ENCODE peak calls at places on chromosomes 1 and 21, in ten cellular contexts. One of them, this sample, is unnamed.

GRCh38 chr21:45257673-45258341 is 29.9 kb downstream of the POFUT2 start:
- DNase-seq in astrocyte: no peak
- DNase-seq in A549: no peak
- DNase-seq in HCT116: no peak
- DNase-seq in GM23338: peak
- DNase-seq in fibroblast of lung: no peak
- DNase-seq in MM.1S: no peak
- DNase-seq in IMR-90: no peak
- DNase-seq in hepatocyte: no peak
- DNase-seq in OCI-LY7: no peak
- DNase-seq in this sample: no peak

GRCh38 chr1:180244840-180245239 is 14.8 kb downstream of the LHX4 start:
- DNase-seq in A549: no peak
- DNase-seq in HCT116: no peak
- DNase-seq in fibroblast of lung: no peak
- DNase-seq in hepatocyte: no peak
- DNase-seq in astrocyte: no peak
- DNase-seq in GM23338: no peak
- DNase-seq in MM.1S: no peak
- DNase-seq in IMR-90: no peak
- DNase-seq in OCI-LY7: no peak
- DNase-seq in this sample: no peak

GRCh38 chr1:82223091-82223490 is 422.4 kb downstream of the ADGRL2 start:
- DNase-seq in hepatocyte: no peak
- DNase-seq in astrocyte: no peak
- DNase-seq in GM23338: no peak
- DNase-seq in IMR-90: no peak
- DNase-seq in A549: no peak
- DNase-seq in fibroblast of lung: no peak
- DNase-seq in OCI-LY7: no peak
- DNase-seq in HCT116: no peak
- DNase-seq in MM.1S: no peak
- DNase-seq in this sample: no peak

GRCh38 chr1:82517586-82517985 is 716.9 kb downstream of the ADGRL2 start:
- DNase-seq in MM.1S: no peak
- DNase-seq in A549: no peak
- DNase-seq in fibroblast of lung: peak
- DNase-seq in OCI-LY7: no peak
- DNase-seq in HCT116: no peak
- DNase-seq in IMR-90: no peak
- DNase-seq in hepatocyte: peak
- DNase-seq in GM23338: peak
- DNase-seq in astrocyte: peak
- DNase-seq in this sample: no peak

GRCh38 chr1:206631085-206631509 is 4.2 kb upstream of the DYRK3 start:
- DNase-seq in hepatocyte: peak
- DNase-seq in A549: peak
- DNase-seq in fibroblast of lung: peak
- DNase-seq in IMR-90: peak
- DNase-seq in MM.1S: peak
- DNase-seq in OCI-LY7: peak
- DNase-seq in astrocyte: peak
- DNase-seq in HCT116: peak
- DNase-seq in GM23338: peak
- DNase-seq in this sample: peak

GRCh38 chr21:27581168-27581567 is 614.3 kb upstream of the ADAMTS5 start:
- DNase-seq in hepatocyte: no peak
- DNase-seq in IMR-90: peak
- DNase-seq in astrocyte: peak
- DNase-seq in fibroblast of lung: no peak
- DNase-seq in A549: no peak
- DNase-seq in GM23338: no peak
- DNase-seq in HCT116: no peak
- DNase-seq in OCI-LY7: no peak
- DNase-seq in MM.1S: no peak
- DNase-seq in this sample: peak

GRCh38 chr1:204989266-204990058 is 53.5 kb upstream of the CNTN2 start:
- DNase-seq in HCT116: peak
- DNase-seq in astrocyte: peak
- DNase-seq in OCI-LY7: peak
- DNase-seq in GM23338: peak
- DNase-seq in fibroblast of lung: peak
- DNase-seq in A549: peak
- DNase-seq in hepatocyte: peak
- DNase-seq in IMR-90: peak
- DNase-seq in MM.1S: peak
- DNase-seq in this sample: peak

GRCh38 chr1:209428241-209428921 is 155.1 kb upstream of the CAMK1G start:
- DNase-seq in HCT116: no peak
- DNase-seq in astrocyte: no peak
- DNase-seq in OCI-LY7: no peak
- DNase-seq in MM.1S: peak
- DNase-seq in fibroblast of lung: no peak
- DNase-seq in IMR-90: no peak
- DNase-seq in GM23338: peak
- DNase-seq in A549: no peak
- DNase-seq in hepatocyte: peak
- DNase-seq in this sample: no peak

GRCh38 chr1:167564592-167564991 is 11.0 kb upstream of the CREG1 start:
- DNase-seq in A549: peak
- DNase-seq in astrocyte: no peak
- DNase-seq in HCT116: no peak
- DNase-seq in OCI-LY7: peak
- DNase-seq in GM23338: peak
- DNase-seq in hepatocyte: no peak
- DNase-seq in MM.1S: no peak
- DNase-seq in fibroblast of lung: no peak
- DNase-seq in IMR-90: no peak
- DNase-seq in this sample: no peak

GRCh38 chr1:177780096-177780700 is 189.7 kb downstream of the SEC16B start:
- DNase-seq in OCI-LY7: peak
- DNase-seq in astrocyte: peak
- DNase-seq in hepatocyte: peak
- DNase-seq in HCT116: peak
- DNase-seq in fibroblast of lung: peak
- DNase-seq in GM23338: peak
- DNase-seq in IMR-90: peak
- DNase-seq in A549: peak
- DNase-seq in MM.1S: peak
- DNase-seq in this sample: no peak

GRCh38 chr1:231596337-231596791 is 30.2 kb upstream of the DISC1 start:
- DNase-seq in IMR-90: no peak
- DNase-seq in HCT116: no peak
- DNase-seq in astrocyte: no peak
- DNase-seq in hepatocyte: no peak
- DNase-seq in MM.1S: no peak
- DNase-seq in A549: no peak
- DNase-seq in GM23338: no peak
- DNase-seq in fibroblast of lung: peak
- DNase-seq in OCI-LY7: no peak
- DNase-seq in this sample: no peak

GRCh38 chr1:198681831-198682756 is 43.3 kb downstream of the PTPRC start:
- DNase-seq in GM23338: peak
- DNase-seq in IMR-90: peak
- DNase-seq in fibroblast of lung: peak
- DNase-seq in HCT116: no peak
- DNase-seq in hepatocyte: peak
- DNase-seq in A549: no peak
- DNase-seq in OCI-LY7: peak
- DNase-seq in MM.1S: peak
- DNase-seq in astrocyte: peak
- DNase-seq in this sample: no peak

GRCh38 chr21:45877821-45878469 is 103.6 kb upstream of the COL6A1 start:
- DNase-seq in MM.1S: no peak
- DNase-seq in fibroblast of lung: no peak
- DNase-seq in GM23338: no peak
- DNase-seq in HCT116: no peak
- DNase-seq in A549: no peak
- DNase-seq in OCI-LY7: no peak
- DNase-seq in astrocyte: no peak
- DNase-seq in hepatocyte: no peak
- DNase-seq in IMR-90: no peak
- DNase-seq in this sample: no peak

GRCh38 chr21:31728952-31729351 is 3.0 kb downstream of the SCAF4 start:
- DNase-seq in OCI-LY7: no peak
- DNase-seq in HCT116: no peak
- DNase-seq in fibroblast of lung: no peak
- DNase-seq in GM23338: no peak
- DNase-seq in A549: no peak
- DNase-seq in hepatocyte: no peak
- DNase-seq in astrocyte: no peak
- DNase-seq in MM.1S: no peak
- DNase-seq in IMR-90: peak
- DNase-seq in this sample: no peak

GRCh38 chr1:186102559-186103148 is 272.4 kb downstream of the TPR start:
- DNase-seq in OCI-LY7: no peak
- DNase-seq in GM23338: no peak
- DNase-seq in IMR-90: peak
- DNase-seq in A549: no peak
- DNase-seq in hepatocyte: peak
- DNase-seq in HCT116: no peak
- DNase-seq in fibroblast of lung: peak
- DNase-seq in astrocyte: peak
- DNase-seq in MM.1S: no peak
- DNase-seq in this sample: no peak

GRCh38 chr1:161166669-161167548 is 683 bp downstream of the PPOX start:
- DNase-seq in OCI-LY7: peak
- DNase-seq in GM23338: peak
- DNase-seq in astrocyte: no peak
- DNase-seq in fibroblast of lung: no peak
- DNase-seq in hepatocyte: peak
- DNase-seq in IMR-90: no peak
- DNase-seq in A549: no peak
- DNase-seq in HCT116: no peak
- DNase-seq in MM.1S: peak
- DNase-seq in this sample: no peak

GRCh38 chr21:26945916-26946315 is 21.0 kb downstream of the ADAMTS5 start:
- DNase-seq in MM.1S: no peak
- DNase-seq in hepatocyte: no peak
- DNase-seq in astrocyte: no peak
- DNase-seq in fibroblast of lung: no peak
- DNase-seq in OCI-LY7: no peak
- DNase-seq in A549: no peak
- DNase-seq in IMR-90: no peak
- DNase-seq in GM23338: peak
- DNase-seq in HCT116: no peak
- DNase-seq in this sample: no peak

GRCh38 chr1:35769188-35769758 is 505 bp downstream of the CLSPN start:
- DNase-seq in fibroblast of lung: peak
- DNase-seq in HCT116: peak
- DNase-seq in OCI-LY7: peak
- DNase-seq in GM23338: peak
- DNase-seq in MM.1S: peak
- DNase-seq in astrocyte: peak
- DNase-seq in hepatocyte: peak
- DNase-seq in IMR-90: peak
- DNase-seq in A549: peak
- DNase-seq in this sample: no peak
- TF ChIP-seq CTCF in fibroblast of lung: peak
- TF ChIP-seq CTCF in HCT116: no peak
- TF ChIP-seq CTCF in OCI-LY7: peak
- TF ChIP-seq CTCF in GM23338: no peak
- TF ChIP-seq CTCF in MM.1S: peak
- TF ChIP-seq CTCF in astrocyte: no peak
- TF ChIP-seq CTCF in hepatocyte: peak
- TF ChIP-seq CTCF in IMR-90: no peak
- TF ChIP-seq CTCF in A549: no peak
- TF ChIP-seq CTCF in this sample: no peak

GRCh38 chr1:182599339-182599738 is 4.8 kb downstream of the RGS16 start:
- DNase-seq in A549: no peak
- DNase-seq in GM23338: peak
- DNase-seq in fibroblast of lung: no peak
- DNase-seq in astrocyte: no peak
- DNase-seq in MM.1S: no peak
- DNase-seq in HCT116: no peak
- DNase-seq in OCI-LY7: peak
- DNase-seq in hepatocyte: no peak
- DNase-seq in IMR-90: no peak
- DNase-seq in this sample: no peak
- H3K4me2 ChIP-seq in A549: no peak
- H3K4me2 ChIP-seq in GM23338: no peak
- H3K4me2 ChIP-seq in fibroblast of lung: no peak
- H3K4me2 ChIP-seq in astrocyte: no peak
- H3K4me2 ChIP-seq in MM.1S: no peak
- H3K4me2 ChIP-seq in HCT116: no peak
- H3K4me2 ChIP-seq in OCI-LY7: peak
- H3K4me2 ChIP-seq in hepatocyte: no peak
- H3K4me2 ChIP-seq in IMR-90: no peak
- H3K4me2 ChIP-seq in this sample: no peak

DNA sequence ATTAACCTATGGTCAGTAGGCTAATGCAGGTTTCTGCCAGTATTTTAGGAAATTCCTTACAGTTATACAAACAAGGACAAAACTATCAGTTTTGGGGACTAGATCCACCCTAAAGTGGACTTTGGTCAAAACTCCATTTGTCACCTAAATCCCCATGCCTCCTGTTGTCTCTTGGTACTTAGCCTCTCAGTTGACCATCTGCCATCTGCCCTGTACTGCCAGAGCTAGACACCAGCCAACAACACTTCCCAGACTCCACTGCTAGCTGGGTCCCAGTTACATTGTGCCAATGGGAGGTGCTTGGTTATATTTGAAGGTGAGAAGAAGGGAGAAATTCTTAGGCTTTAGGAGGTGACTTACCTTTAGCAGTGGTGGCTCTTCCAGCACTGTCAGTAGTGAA is 17.0 kb upstream of the BSDC1 start:
- DNase-seq in GM23338: no peak
- DNase-seq in HCT116: no peak
- DNase-seq in MM.1S: no peak
- DNase-seq in IMR-90: no peak
- DNase-seq in hepatocyte: no peak
- DNase-seq in fibroblast of lung: no peak
- DNase-seq in A549: no peak
- DNase-seq in astrocyte: no peak
- DNase-seq in OCI-LY7: no peak
- DNase-seq in this sample: no peak
- H3K27ac ChIP-seq in GM23338: no peak
- H3K27ac ChIP-seq in HCT116: no peak
- H3K27ac ChIP-seq in MM.1S: no peak
- H3K27ac ChIP-seq in IMR-90: no peak
- H3K27ac ChIP-seq in hepatocyte: no peak
- H3K27ac ChIP-seq in fibroblast of lung: no peak
- H3K27ac ChIP-seq in A549: no peak
- H3K27ac ChIP-seq in astrocyte: no peak
- H3K27ac ChIP-seq in OCI-LY7: no peak
- H3K27ac ChIP-seq in this sample: no peak

DNA sequence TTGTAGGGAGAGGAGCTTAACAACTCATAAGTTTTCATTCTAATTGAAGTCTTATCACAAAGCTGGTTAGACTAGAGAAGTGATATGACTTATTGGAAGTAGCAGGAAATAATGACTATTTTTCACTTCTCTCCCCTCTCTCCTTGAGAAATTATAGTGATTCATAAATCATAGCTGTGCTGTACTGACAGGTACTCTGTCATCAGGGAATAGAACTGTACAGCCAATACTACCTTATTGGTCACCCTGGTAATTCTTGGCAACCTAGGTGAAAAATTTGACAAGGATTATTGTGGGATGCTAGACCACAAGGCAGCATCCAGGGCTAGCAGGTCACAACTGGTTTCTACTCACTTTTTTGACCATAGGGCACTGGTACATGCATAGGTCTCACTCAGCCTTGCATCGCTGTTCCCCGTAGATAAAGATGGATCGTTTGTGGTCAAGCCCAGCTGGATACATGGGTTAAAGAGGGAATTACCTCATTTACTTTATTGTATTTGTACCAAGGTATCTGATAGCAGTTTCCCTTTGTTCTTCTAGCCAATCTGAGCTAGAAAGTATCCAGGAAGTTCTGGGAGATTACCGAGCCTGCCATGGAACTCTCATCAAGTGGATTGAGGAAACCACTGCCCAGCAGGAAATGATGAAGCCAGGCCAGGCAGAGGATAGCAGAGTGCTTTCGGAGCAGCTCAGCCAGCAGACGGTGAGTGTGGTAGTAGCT is 113.6 kb downstream of the MACF1 start:
- DNase-seq in hepatocyte: no peak
- DNase-seq in IMR-90: no peak
- DNase-seq in fibroblast of lung: no peak
- DNase-seq in HCT116: no peak
- DNase-seq in A549: no peak
- DNase-seq in GM23338: no peak
- DNase-seq in astrocyte: peak
- DNase-seq in OCI-LY7: no peak
- DNase-seq in MM.1S: no peak
- DNase-seq in this sample: no peak
- TF ChIP-seq CTCF in hepatocyte: no peak
- TF ChIP-seq CTCF in IMR-90: no peak
- TF ChIP-seq CTCF in fibroblast of lung: no peak
- TF ChIP-seq CTCF in HCT116: no peak
- TF ChIP-seq CTCF in A549: no peak
- TF ChIP-seq CTCF in GM23338: no peak
- TF ChIP-seq CTCF in astrocyte: no peak
- TF ChIP-seq CTCF in OCI-LY7: no peak
- TF ChIP-seq CTCF in MM.1S: no peak
- TF ChIP-seq CTCF in this sample: no peak

This sample was measured in keratinocyte.